ENCODE peak calls at places on chromosomes 2 and 18, in five cellular contexts. Y is SW 1271, P is activated T-cell treated with anti-CD3 and anti-CD28 coated beads for 1 hour, X is pons, Z is GM04504. W is an unnamed sample.

GRCh38 chr18:35438480-35439234 is 59.1 kb downstream of the INO80C start:
- DNase-seq in Y (no peak), P (no peak), X (no peak), Z (no peak), W (no peak)

GRCh38 chr2:8676915-8677645 is 4.8 kb upstream of the ID2 start:
- DNase-seq in Y (no peak), P (no peak), X (peak; percentile 50), Z (no peak), W (peak; percentile 53)

GRCh38 chr2:46014911-46015654 is 282.1 kb upstream of the EPAS1 start:
- DNase-seq in Y (no peak), P (no peak), X (no peak), Z (no peak), W (no peak)

GRCh38 chr18:43398601-43399000 is 121.3 kb upstream of the SYT4 start:
- DNase-seq in Y (no peak), P (no peak), X (no peak), Z (no peak), W (no peak)

GRCh38 chr2:240599141-240599583 is 12.6 kb downstream of the CAPN10 start:
- DNase-seq in Y (no peak), P (no peak), X (no peak), Z (no peak), W (no peak)

GRCh38 chr2:215498411-215498810 is 62.5 kb upstream of the FN1 start:
- DNase-seq in Y (no peak), P (no peak), X (no peak), Z (no peak), W (no peak)

GRCh38 chr2:71256421-71256820 is 29.5 kb upstream of the PAIP2B start:
- DNase-seq in Y (no peak), P (no peak), X (peak; percentile 98), Z (no peak), W (peak; percentile 96)

GRCh38 chr18:26309283-26309682 is 83.0 kb downstream of the TAF4B start:
- DNase-seq in Y (no peak), P (no peak), X (no peak), Z (peak; percentile 16), W (no peak)

GRCh38 chr2:127674241-127675209 is 805 bp downstream of the LIMS2 start:
- DNase-seq in Y (no peak), P (no peak), X (no peak), Z (no peak), W (no peak)

GRCh38 chr2:66389651-66390131 is 45.2 kb upstream of the MEIS1 start:
- DNase-seq in Y (no peak), P (no peak), X (no peak), Z (no peak), W (no peak)

GRCh38 chr2:64474200-64474630 is 20.3 kb downstream of the LGALSL start:
- DNase-seq in Y (no peak), P (no peak), X (peak; percentile 16), Z (no peak), W (no peak)

GRCh38 chr2:218993345-218994315 is at the start of gene CRYBA2:
- DNase-seq in Y (no peak), P (no peak), X (no peak), Z (no peak), W (no peak)

GRCh38 chr2:232615339-232615738 is 18.1 kb upstream of the EFHD1 start:
- DNase-seq in Y (no peak), P (no peak), X (no peak), Z (no peak), W (no peak)

GRCh38 chr2:23711979-23712755 is 214.8 kb downstream of the ATAD2B start:
- DNase-seq in Y (no peak), P (no peak), X (peak; percentile 6), Z (peak; percentile 3), W (no peak)

GRCh38 chr2:149513461-149513860 is 74.1 kb downstream of the MMADHC start:
- DNase-seq in Y (no peak), P (no peak), X (no peak), Z (no peak), W (no peak)

GRCh38 chr2:5392658-5393057 is 299.5 kb upstream of the SOX11 start:
- DNase-seq in Y (no peak), P (no peak), X (no peak), Z (no peak), W (no peak)

GRCh38 chr2:224982910-224983688 is 59.2 kb downstream of the DOCK10 start:
- DNase-seq in Y (no peak), P (no peak), X (peak; percentile 78), Z (no peak), W (peak; percentile 66)

GRCh38 chr2:217340176-217340575 is 480.3 kb upstream of the TNP1 start:
- DNase-seq in Y (no peak), P (no peak), X (no peak), Z (no peak), W (no peak)

GRCh38 chr2:23563673-23564617 is 179.0 kb downstream of the KLHL29 start:
- DNase-seq in Y (no peak), P (no peak), X (peak; percentile 81), Z (peak; percentile 54), W (peak; percentile 74)

GRCh38 chr2:182831912-182832311 is 34.5 kb downstream of the FRZB start:
- DNase-seq in Y (no peak), P (no peak), X (no peak), Z (no peak), W (no peak)

GRCh38 chr2:218567797-218568189 is 358 bp downstream of the USP37 start:
- DNase-seq in Y (no peak), P (peak; percentile 52), X (no peak), Z (no peak), W (no peak)

GRCh38 chr2:202545931-202546330 is 88.8 kb upstream of the FAM117B start:
- DNase-seq in Y (no peak), P (no peak), X (no peak), Z (no peak), W (no peak)

GRCh38 chr2:1052671-1053270 is 102.1 kb downstream of the SNTG2 start:
- DNase-seq in Y (no peak), P (no peak), X (no peak), Z (peak; percentile 14), W (no peak)

GRCh38 chr2:190636362-190636761 is 12.5 kb upstream of the NAB1 start:
- DNase-seq in Y (no peak), P (no peak), X (no peak), Z (peak; percentile 45), W (no peak)

GRCh38 chr18:33517950-33518349 is 60.1 kb upstream of the ASXL3 start:
- DNase-seq in Y (no peak), P (no peak), X (no peak), Z (no peak), W (no peak)

GRCh38 chr2:18349421-18349820 is 211.0 kb downstream of the RDH14 start:
- DNase-seq in Y (no peak), P (no peak), X (no peak), Z (no peak), W (no peak)

GRCh38 chr18:3710712-3711269 is 260.8 kb downstream of the TGIF1 start:
- DNase-seq in Y (no peak), P (no peak), X (peak; percentile 72), Z (no peak), W (peak; percentile 55)

GRCh38 chr2:70553584-70554337 is at the start of gene TGFA:
- DNase-seq in Y (peak; percentile 39), P (peak; percentile 52), X (peak; percentile 74), Z (peak; percentile 8), W (peak; percentile 84)

GRCh38 chr18:48950536-48951447 is at the start of gene SMAD7:
- DNase-seq in Y (no peak), P (no peak), X (peak; percentile 26), Z (no peak), W (no peak)

GRCh38 chr2:65309699-65310098 is 82.1 kb downstream of the ACTR2 start:
- DNase-seq in Y (no peak), P (no peak), X (no peak), Z (no peak), W (no peak)

GRCh38 chr2:119174216-119174992 is 15.9 kb upstream of the C1QL2 start:
- DNase-seq in Y (no peak), P (peak; percentile 58), X (peak; percentile 8), Z (no peak), W (no peak)

W was measured in globus pallidus.